ENCODE peak calls at places on chromosomes 4 and X, in five cellular contexts. One of them, this sample, is unnamed.
A peak's percentile ranks its signal among the peaks of the same experiment; 100 is the strongest.

GRCh38 chr4:83170952-83171399 is 56.4 kb upstream of the PLAC8 start:
- DNase-seq in Peyer's patch: no peak
- DNase-seq in heart left ventricle: no peak
- DNase-seq in suprapubic skin: no peak
- DNase-seq in tibial nerve: no peak
- DNase-seq in this sample: no peak

GRCh38 chr4:73485085-73485484 is 3.5 kb downstream of the AFM start:
- DNase-seq in Peyer's patch: no peak
- DNase-seq in heart left ventricle: no peak
- DNase-seq in suprapubic skin: no peak
- DNase-seq in tibial nerve: no peak
- DNase-seq in this sample: no peak

GRCh38 chr4:126071346-126072333 is 756.9 kb downstream of the FAT4 start:
- DNase-seq in Peyer's patch: no peak
- DNase-seq in heart left ventricle: no peak
- DNase-seq in suprapubic skin: no peak
- DNase-seq in tibial nerve: no peak
- DNase-seq in this sample: no peak

GRCh38 chr4:1745697-1746096 is 24.4 kb downstream of the TACC3 start:
- DNase-seq in Peyer's patch: no peak
- DNase-seq in heart left ventricle: no peak
- DNase-seq in suprapubic skin: no peak
- DNase-seq in tibial nerve: no peak
- DNase-seq in this sample: no peak

GRCh38 chrX:6644411-6644810 is 109.5 kb upstream of the VCX3A start:
- DNase-seq in Peyer's patch: no peak
- DNase-seq in heart left ventricle: no peak
- DNase-seq in suprapubic skin: no peak
- DNase-seq in tibial nerve: no peak
- DNase-seq in this sample: no peak

GRCh38 chrX:147838465-147839131 is 73.1 kb upstream of the FMR1 start:
- DNase-seq in Peyer's patch: no peak
- DNase-seq in heart left ventricle: no peak
- DNase-seq in suprapubic skin: no peak
- DNase-seq in tibial nerve: no peak
- DNase-seq in this sample: no peak

GRCh38 chrX:129557844-129558243 is 17.8 kb downstream of the OCRL start:
- DNase-seq in Peyer's patch: no peak
- DNase-seq in heart left ventricle: no peak
- DNase-seq in suprapubic skin: no peak
- DNase-seq in tibial nerve: no peak
- DNase-seq in this sample: no peak

GRCh38 chrX:151505796-151506195 is 57.7 kb upstream of the PASD1 start:
- DNase-seq in Peyer's patch: no peak
- DNase-seq in heart left ventricle: peak; percentile 28
- DNase-seq in suprapubic skin: no peak
- DNase-seq in tibial nerve: no peak
- DNase-seq in this sample: no peak

GRCh38 chr4:11416071-11416766 is 12.5 kb downstream of the HS3ST1 start:
- DNase-seq in Peyer's patch: no peak
- DNase-seq in heart left ventricle: no peak
- DNase-seq in suprapubic skin: no peak
- DNase-seq in tibial nerve: no peak
- DNase-seq in this sample: no peak

GRCh38 chrX:100895365-100896075 is 21.4 kb upstream of the NOX1 start:
- DNase-seq in Peyer's patch: peak; percentile 57
- DNase-seq in heart left ventricle: no peak
- DNase-seq in suprapubic skin: no peak
- DNase-seq in tibial nerve: no peak
- DNase-seq in this sample: no peak

GRCh38 chr4:95124906-95125504 is 367.2 kb downstream of the BMPR1B start:
- DNase-seq in Peyer's patch: no peak
- DNase-seq in heart left ventricle: no peak
- DNase-seq in suprapubic skin: no peak
- DNase-seq in tibial nerve: no peak
- DNase-seq in this sample: no peak

GRCh38 chr4:90174622-90175023 is 47.4 kb downstream of the CCSER1 start:
- DNase-seq in Peyer's patch: no peak
- DNase-seq in heart left ventricle: no peak
- DNase-seq in suprapubic skin: no peak
- DNase-seq in tibial nerve: no peak
- DNase-seq in this sample: no peak

GRCh38 chr4:69849297-69849696 is 10.6 kb downstream of the SULT1E1 start:
- DNase-seq in Peyer's patch: no peak
- DNase-seq in heart left ventricle: no peak
- DNase-seq in suprapubic skin: no peak
- DNase-seq in tibial nerve: no peak
- DNase-seq in this sample: no peak

GRCh38 chr4:54897590-54897989 is 227.8 kb downstream of the KDR start:
- DNase-seq in Peyer's patch: no peak
- DNase-seq in heart left ventricle: no peak
- DNase-seq in suprapubic skin: no peak
- DNase-seq in tibial nerve: no peak
- DNase-seq in this sample: no peak

GRCh38 chrX:148441387-148441786 is 59.0 kb upstream of the AFF2 start:
- DNase-seq in Peyer's patch: no peak
- DNase-seq in heart left ventricle: no peak
- DNase-seq in suprapubic skin: no peak
- DNase-seq in tibial nerve: no peak
- DNase-seq in this sample: no peak

GRCh38 chr4:73432169-73433000 is 3.6 kb upstream of the AFP start:
- DNase-seq in Peyer's patch: no peak
- DNase-seq in heart left ventricle: no peak
- DNase-seq in suprapubic skin: no peak
- DNase-seq in tibial nerve: no peak
- DNase-seq in this sample: no peak

GRCh38 chr4:26503427-26503826 is 13.1 kb upstream of the CCKAR start:
- DNase-seq in Peyer's patch: no peak
- DNase-seq in heart left ventricle: no peak
- DNase-seq in suprapubic skin: no peak
- DNase-seq in tibial nerve: no peak
- DNase-seq in this sample: no peak

GRCh38 chr4:145920205-145920604 is 18.4 kb downstream of the ZNF827 start:
- DNase-seq in Peyer's patch: no peak
- DNase-seq in heart left ventricle: peak; percentile 28
- DNase-seq in suprapubic skin: no peak
- DNase-seq in tibial nerve: no peak
- DNase-seq in this sample: peak; percentile 20

GRCh38 chr4:125732682-125733081 is 417.9 kb downstream of the FAT4 start:
- DNase-seq in Peyer's patch: no peak
- DNase-seq in heart left ventricle: no peak
- DNase-seq in suprapubic skin: no peak
- DNase-seq in tibial nerve: no peak
- DNase-seq in this sample: no peak

GRCh38 chrX:39836802-39837420 is 260.8 kb downstream of the BCOR start:
- DNase-seq in Peyer's patch: no peak
- DNase-seq in heart left ventricle: no peak
- DNase-seq in suprapubic skin: no peak
- DNase-seq in tibial nerve: no peak
- DNase-seq in this sample: no peak

GRCh38 chr4:85570388-85570787 is 95.4 kb downstream of the ARHGAP24 start:
- DNase-seq in Peyer's patch: no peak
- DNase-seq in heart left ventricle: no peak
- DNase-seq in suprapubic skin: no peak
- DNase-seq in tibial nerve: no peak
- DNase-seq in this sample: no peak

GRCh38 chr4:25377572-25377882 is 464 bp downstream of the ANAPC4 start:
- DNase-seq in Peyer's patch: no peak
- DNase-seq in heart left ventricle: no peak
- DNase-seq in suprapubic skin: no peak
- DNase-seq in tibial nerve: no peak
- DNase-seq in this sample: no peak

GRCh38 chr4:173932701-173933100 is 350.8 kb downstream of the FBXO8 start:
- DNase-seq in Peyer's patch: no peak
- DNase-seq in heart left ventricle: no peak
- DNase-seq in suprapubic skin: no peak
- DNase-seq in tibial nerve: no peak
- DNase-seq in this sample: no peak

GRCh38 chrX:66731398-66731797 is 92.5 kb upstream of the EDA2R start:
- DNase-seq in Peyer's patch: no peak
- DNase-seq in heart left ventricle: no peak
- DNase-seq in suprapubic skin: no peak
- DNase-seq in tibial nerve: no peak
- DNase-seq in this sample: no peak

GRCh38 chrX:23694606-23695005 is 27.3 kb downstream of the PRDX4 start:
- DNase-seq in Peyer's patch: peak; percentile 73
- DNase-seq in heart left ventricle: no peak
- DNase-seq in suprapubic skin: no peak
- DNase-seq in tibial nerve: peak; percentile 18
- DNase-seq in this sample: peak; percentile 19

GRCh38 chrX:102832661-102833060 is 104.4 kb upstream of the RAB40AL start:
- DNase-seq in Peyer's patch: no peak
- DNase-seq in heart left ventricle: no peak
- DNase-seq in suprapubic skin: no peak
- DNase-seq in tibial nerve: no peak
- DNase-seq in this sample: no peak

GRCh38 chrX:148382983-148383382 is 117.4 kb upstream of the AFF2 start:
- DNase-seq in Peyer's patch: no peak
- DNase-seq in heart left ventricle: no peak
- DNase-seq in suprapubic skin: no peak
- DNase-seq in tibial nerve: no peak
- DNase-seq in this sample: no peak

GRCh38 chr4:185774076-185774731 is 37.8 kb downstream of the SORBS2 start:
- DNase-seq in Peyer's patch: no peak
- DNase-seq in heart left ventricle: no peak
- DNase-seq in suprapubic skin: no peak
- DNase-seq in tibial nerve: no peak
- DNase-seq in this sample: no peak

GRCh38 chr4:185773419-185773818 is 38.6 kb downstream of the SORBS2 start:
- DNase-seq in Peyer's patch: peak; percentile 54
- DNase-seq in heart left ventricle: peak; percentile 92
- DNase-seq in suprapubic skin: no peak
- DNase-seq in tibial nerve: no peak
- DNase-seq in this sample: no peak

GRCh38 chr4:185775792-185776555 is 36.0 kb downstream of the SORBS2 start:
- DNase-seq in Peyer's patch: no peak
- DNase-seq in heart left ventricle: peak; percentile 59
- DNase-seq in suprapubic skin: no peak
- DNase-seq in tibial nerve: no peak
- DNase-seq in this sample: no peak

GRCh38 chr4:185772391-185773093 is 39.5 kb downstream of the SORBS2 start:
- DNase-seq in Peyer's patch: no peak
- DNase-seq in heart left ventricle: no peak
- DNase-seq in suprapubic skin: no peak
- DNase-seq in tibial nerve: no peak
- DNase-seq in this sample: no peak

GRCh38 chr4:185774815-185775684 is 36.9 kb downstream of the SORBS2 start:
- DNase-seq in Peyer's patch: no peak
- DNase-seq in heart left ventricle: no peak
- DNase-seq in suprapubic skin: no peak
- DNase-seq in tibial nerve: no peak
- DNase-seq in this sample: no peak
- TF ChIP-seq POLR2A in Peyer's patch: no peak
- TF ChIP-seq POLR2A in heart left ventricle: no peak
- TF ChIP-seq POLR2A in suprapubic skin: no peak
- TF ChIP-seq POLR2A in tibial nerve: no peak
- TF ChIP-seq POLR2A in this sample: no peak

DNA sequence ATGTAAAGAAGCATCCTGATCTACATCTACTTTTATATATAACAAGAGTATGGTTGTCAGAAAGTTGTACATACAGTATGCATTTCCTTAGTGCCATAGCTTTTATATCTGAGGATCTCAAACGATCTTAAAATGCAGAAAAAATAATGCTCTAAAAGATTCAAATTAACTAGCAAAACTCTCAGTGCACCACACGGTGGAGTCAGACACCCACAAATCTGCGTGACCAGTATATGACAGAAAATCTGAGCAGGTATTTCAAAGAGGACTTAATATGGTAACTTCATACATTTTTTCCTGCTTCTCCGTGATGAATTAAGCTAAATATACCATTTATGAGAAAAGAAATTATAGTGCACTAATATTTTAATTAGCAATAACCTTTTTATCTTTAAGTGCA is 803.0 kb downstream of the DMD start:
- DNase-seq in Peyer's patch: no peak
- DNase-seq in heart left ventricle: no peak
- DNase-seq in suprapubic skin: no peak
- DNase-seq in tibial nerve: no peak
- DNase-seq in this sample: no peak
- TF ChIP-seq CTCF in Peyer's patch: no peak
- TF ChIP-seq CTCF in heart left ventricle: no peak
- TF ChIP-seq CTCF in suprapubic skin: no peak
- TF ChIP-seq CTCF in tibial nerve: no peak
- TF ChIP-seq CTCF in this sample: no peak

GRCh38 chr4:100244347-100244746 is 54.1 kb upstream of the DDIT4L start:
- DNase-seq in Peyer's patch: no peak
- DNase-seq in heart left ventricle: no peak
- DNase-seq in suprapubic skin: no peak
- DNase-seq in tibial nerve: no peak
- DNase-seq in this sample: no peak
- TF ChIP-seq POLR2A in Peyer's patch: no peak
- TF ChIP-seq POLR2A in heart left ventricle: no peak
- TF ChIP-seq POLR2A in suprapubic skin: no peak
- TF ChIP-seq POLR2A in tibial nerve: no peak
- TF ChIP-seq POLR2A in this sample: no peak

DNA sequence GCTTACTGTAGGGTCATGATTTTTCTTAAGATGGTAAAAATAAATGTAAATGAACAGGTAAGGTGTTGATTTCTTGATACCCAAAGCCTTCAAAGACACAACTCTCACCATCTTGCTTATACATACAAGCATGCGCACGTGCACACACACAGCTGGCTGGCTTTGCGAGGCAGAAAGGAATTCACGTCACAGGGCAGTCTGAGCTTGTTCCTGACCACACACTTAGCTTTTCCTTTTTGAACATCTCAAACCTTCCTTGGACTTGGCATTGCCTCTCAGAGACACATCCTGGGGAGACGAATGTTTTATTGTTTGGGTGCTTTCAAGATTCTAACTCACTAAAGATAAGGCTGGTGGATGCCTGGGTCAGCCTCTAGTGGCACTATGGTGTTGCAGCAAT is 175.0 kb downstream of the NHS start:
- DNase-seq in Peyer's patch: no peak
- DNase-seq in heart left ventricle: no peak
- DNase-seq in suprapubic skin: no peak
- DNase-seq in tibial nerve: no peak
- DNase-seq in this sample: peak; percentile 68
- TF ChIP-seq CTCF in Peyer's patch: no peak
- TF ChIP-seq CTCF in heart left ventricle: no peak
- TF ChIP-seq CTCF in suprapubic skin: no peak
- TF ChIP-seq CTCF in tibial nerve: no peak
- TF ChIP-seq CTCF in this sample: no peak

DNA sequence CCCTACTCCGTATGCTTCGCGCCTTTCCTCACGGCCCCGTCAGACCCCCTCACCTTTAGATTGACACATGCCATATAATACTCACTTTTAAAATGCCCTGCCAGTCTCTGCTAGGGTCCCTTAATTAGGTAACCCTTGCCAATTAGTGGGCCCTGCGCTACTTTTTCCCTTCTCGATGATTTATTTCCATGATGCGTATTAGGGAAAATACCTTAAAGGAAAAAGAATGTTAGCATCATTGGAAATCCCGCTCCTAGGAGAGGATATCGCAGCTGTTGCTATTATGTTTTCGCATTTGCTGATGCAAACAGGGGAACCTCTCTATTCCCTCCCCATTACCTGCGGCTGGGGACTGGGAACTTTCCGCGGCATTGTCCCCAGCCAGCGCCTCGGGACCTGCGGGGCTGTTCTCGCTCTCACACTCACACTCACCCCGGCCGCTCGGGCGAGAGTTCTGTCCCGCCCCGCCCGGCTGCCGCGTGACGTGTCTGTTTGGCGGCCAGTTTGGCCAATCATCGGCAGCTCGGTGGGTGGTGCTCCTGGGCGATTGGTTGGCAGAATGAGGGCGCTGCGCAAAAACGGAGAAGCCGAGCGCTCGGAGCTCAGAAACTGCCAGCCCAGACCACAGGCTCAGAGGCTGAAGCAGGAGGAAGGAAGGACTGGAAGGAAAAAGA is at the start of gene PCDH10:
- DNase-seq in Peyer's patch: peak; percentile 72
- DNase-seq in heart left ventricle: peak; percentile 83
- DNase-seq in suprapubic skin: peak; percentile 91
- DNase-seq in tibial nerve: peak; percentile 85
- DNase-seq in this sample: peak; percentile 73
- TF ChIP-seq POLR2A in Peyer's patch: no peak
- TF ChIP-seq POLR2A in heart left ventricle: no peak
- TF ChIP-seq POLR2A in suprapubic skin: no peak
- TF ChIP-seq POLR2A in tibial nerve: peak; percentile 63
- TF ChIP-seq POLR2A in this sample: no peak